ENCODE peak calls at places on chromosomes 11 and 22, in four cellular contexts. H is H1, E is mesendoderm, P is H9. D is an unnamed sample. For H3K4me1 and H3K79me2, the result is how much of the 10 kb centered on the place peaks cover.

GRCh38 chr11:109046284-109046992 is 375.6 kb upstream of the C11orf87 start:
- DNase-seq in H (no peak), E (no peak), P (no peak), D (no peak)

GRCh38 chr11:122229078-122229477 is 113.1 kb upstream of the BLID start:
- DNase-seq in E (no peak), P (no peak), H (no peak), D (no peak)

GRCh38 chr22:49371325-49372110 is 456.2 kb downstream of the BRD1 start:
- DNase-seq in E (no peak), P (peak), H (no peak), D (no peak)

GRCh38 chr11:18615628-18616392 is 16.2 kb downstream of the MISFA start:
- DNase-seq in P (no peak), H (no peak), E (no peak), D (peak)

GRCh38 chr11:1238767-1239595 is 16.1 kb downstream of the MUC5B start:
- DNase-seq in H (no peak), P (peak), E (peak), D (peak)

GRCh38 chr22:26027341-26027740 is 141.9 kb upstream of the SEZ6L start:
- DNase-seq in P (no peak), H (no peak), E (no peak), D (no peak)

GRCh38 chr22:22431271-22432220 is 77.0 kb downstream of the ZNF280B start:
- DNase-seq in H (no peak), E (peak), P (peak), D (peak)

GRCh38 chr22:23533328-23533762 is 46.7 kb downstream of the IGLL1 start:
- DNase-seq in E (peak), H (peak), P (peak), D (no peak)

GRCh38 chr22:42881982-42882656 is 25.0 kb upstream of the ARFGAP3 start:
- DNase-seq in H (no peak), E (peak), P (no peak), D (no peak)

GRCh38 chr11:129917231-129917630 is 21.9 kb upstream of the NFRKB start:
- DNase-seq in E (no peak), P (no peak), H (no peak), D (no peak)

GRCh38 chr11:18498039-18498438 is 28.7 kb downstream of the TSG101 start:
- DNase-seq in E (no peak), P (no peak), H (no peak), D (no peak)

GRCh38 chr11:62169448-62169847 is 20.6 kb upstream of the SCGB1D1 start:
- DNase-seq in E (no peak), H (no peak), P (no peak), D (no peak)

GRCh38 chr11:59582006-59582405 is 33.6 kb downstream of the OSBP start:
- DNase-seq in H (no peak), E (peak), P (no peak), D (no peak)

GRCh38 chr22:28208036-28208435 is 289.0 kb upstream of the PITPNB start:
- DNase-seq in E (no peak), P (no peak), H (no peak), D (no peak)

GRCh38 chr11:67344264-67344663 is 9.1 kb downstream of the POLD4 start:
- DNase-seq in E (no peak), H (no peak), P (no peak), D (no peak)

GRCh38 chr11:67349036-67349435 is 4.3 kb downstream of the POLD4 start:
- DNase-seq in H (no peak), E (no peak), P (no peak), D (no peak)

GRCh38 chr11:67347964-67348749 is 5.2 kb downstream of the POLD4 start:
- DNase-seq in H (no peak), E (peak), P (no peak), D (peak)

GRCh38 chr11:67345949-67346819 is 7.2 kb downstream of the POLD4 start:
- DNase-seq in H (no peak), E (peak), P (no peak), D (peak)

DNA sequence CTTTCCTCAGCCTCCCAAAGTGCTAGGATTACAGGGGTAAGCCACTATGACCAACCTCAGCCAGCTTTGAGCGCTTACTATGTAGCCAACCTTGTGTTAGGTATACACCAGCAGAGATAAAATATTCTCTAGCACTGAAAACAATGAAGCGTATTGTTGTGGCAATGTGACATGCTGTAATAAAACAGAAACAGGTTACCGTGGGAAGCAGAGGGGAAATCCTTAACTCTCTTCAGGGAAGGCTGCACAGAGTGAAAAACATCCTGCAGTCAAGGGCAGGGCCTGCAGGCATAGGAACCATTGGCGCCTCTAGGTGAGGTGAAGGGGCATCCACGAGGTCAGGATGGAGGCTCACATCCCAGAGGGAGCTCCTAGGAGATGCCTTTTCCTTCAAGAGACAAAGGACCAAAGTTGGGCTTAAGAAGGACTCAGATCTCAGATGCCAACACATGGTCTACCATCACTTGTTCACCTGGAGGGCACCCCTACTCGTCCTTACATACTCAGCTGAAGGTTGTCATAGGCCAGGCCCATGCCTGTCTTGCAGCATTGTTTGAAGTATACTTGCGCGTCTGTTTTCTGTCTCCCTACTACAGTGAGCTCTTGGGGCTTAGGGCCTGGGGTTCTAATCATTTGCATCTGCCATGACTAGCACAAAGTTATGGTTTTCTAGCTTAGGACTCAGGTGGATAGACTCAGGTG is 7.9 kb downstream of the POLD4 start:
- DNase-seq in E (no peak), H (no peak), P (no peak), D (no peak)
- H3K4me1 ChIP-seq in E (under half), H (under half), P (under half), D (under half)

GRCh38 chr22:20833225-20833665 is 25.4 kb downstream of the PI4KA start:
- DNase-seq in P (no peak), H (no peak), E (no peak), D (no peak)
- H3K23ac ChIP-seq in P (no peak), H (no peak), E (no peak), D (no peak)

GRCh38 chr11:65900125-65900898 is at the start of gene FOSL1:
- DNase-seq in E (peak), H (peak), P (peak), D (peak)
- H3K79me2 ChIP-seq in E (under half), H (under half), P (under half), D (under half)

GRCh38 chr11:71977743-71978418 is 20.8 kb upstream of the IL18BP start:
- DNase-seq in E (peak), H (no peak), P (no peak), D (peak)

GRCh38 chr11:71977090-71977489 is 21.6 kb upstream of the IL18BP start:
- DNase-seq in P (no peak), E (no peak), H (no peak), D (no peak)

GRCh38 chr11:71979582-71979981 is 19.1 kb upstream of the IL18BP start:
- DNase-seq in H (no peak), P (no peak), E (no peak), D (no peak)

DNA sequence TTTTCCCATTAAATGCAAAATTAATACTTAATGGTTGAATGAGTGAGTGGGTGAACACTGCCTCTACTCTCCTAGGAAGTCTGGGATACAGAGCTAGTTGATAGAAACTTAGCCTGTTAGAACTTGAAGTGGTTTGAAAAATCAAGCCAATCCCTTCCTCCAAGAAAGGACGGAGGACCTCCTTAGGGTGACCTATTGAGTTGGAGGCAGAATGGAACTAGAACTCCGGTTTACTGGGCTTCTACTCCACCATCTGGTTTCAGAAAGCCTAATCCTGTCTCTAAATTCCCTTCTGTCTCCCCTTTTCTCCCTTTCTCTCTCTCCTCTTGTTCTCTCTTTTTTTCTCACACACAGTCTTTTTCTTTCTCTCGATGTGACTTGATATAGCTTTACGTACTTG is 19.6 kb upstream of the IL18BP start:
- DNase-seq in H (no peak), P (no peak), E (no peak), D (no peak)
- H3K4me1 ChIP-seq in H (under half), P (under half), E (under half), D (under half)

GRCh38 chr11:75524576-75525432 is 937 bp downstream of the GDPD5 start:
- DNase-seq in E (peak), H (no peak), P (peak), D (peak)
- H3K23ac ChIP-seq in E (no peak), H (no peak), P (no peak), D (no peak)

DNA sequence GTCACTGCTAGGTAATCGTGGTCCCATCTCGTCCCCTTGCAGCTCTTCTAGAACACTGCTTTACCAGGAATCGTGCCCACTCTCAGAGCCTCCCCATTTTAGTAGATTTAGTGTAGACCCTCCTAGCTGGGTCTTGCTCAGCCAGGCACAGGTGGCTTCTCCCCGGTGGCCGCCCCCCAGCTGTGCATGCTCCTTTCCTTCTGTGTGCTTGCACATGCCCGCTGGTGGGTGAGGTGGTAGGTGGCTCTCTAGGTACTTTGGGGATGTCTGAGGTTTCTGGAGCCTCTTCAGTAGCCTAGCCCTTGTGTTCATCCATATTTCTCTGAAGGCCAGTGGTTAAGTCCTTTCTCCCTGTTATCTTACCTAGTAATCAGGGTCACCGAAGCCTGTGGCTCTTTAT is 5.6 kb downstream of the TUB start:
- DNase-seq in E (no peak), H (no peak), P (no peak), D (no peak)
- H3K79me2 ChIP-seq in E (under half), H (under half), P (under half), D (under half)

DNA sequence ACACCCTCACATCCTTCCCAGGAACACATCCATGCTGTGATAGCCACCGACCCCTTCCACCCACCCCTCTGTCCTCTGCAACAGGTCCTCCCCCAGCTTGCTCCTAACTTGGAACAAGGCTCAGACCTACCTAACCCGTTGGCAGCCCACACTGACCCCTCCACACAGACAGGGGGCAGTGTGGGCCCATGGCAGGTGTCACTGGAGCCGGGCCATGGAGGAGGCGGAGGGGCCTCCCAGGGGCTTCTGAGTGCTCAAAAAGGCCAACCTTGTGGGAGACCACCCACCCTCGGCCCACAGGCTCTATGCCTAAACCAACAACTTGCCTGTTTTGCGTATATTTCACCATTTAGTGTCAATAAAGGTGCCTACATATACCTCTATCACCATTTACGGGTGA is 57.0 kb downstream of the CERK start:
- DNase-seq in E (peak), P (no peak), H (no peak), D (peak)
- H3K4me1 ChIP-seq in E (under half), P (under half), H (under half), D (under half)

GRCh38 chr11:119057000-119057769 is at the start of gene HYOU1:
- DNase-seq in H (peak), P (peak), E (peak), D (peak)

GRCh38 chr11:119055901-119056300 is 1.1 kb downstream of the HYOU1 start:
- DNase-seq in P (no peak), E (peak), H (no peak), D (no peak)

GRCh38 chr11:119056397-119056999 is 507 bp downstream of the HYOU1 start:
- DNase-seq in P (peak), H (no peak), E (peak), D (no peak)

GRCh38 chr11:119052163-119052814 is 4.7 kb downstream of the HYOU1 start:
- DNase-seq in E (no peak), P (no peak), H (no peak), D (no peak)

GRCh38 chr11:119054418-119054817 is 2.6 kb downstream of the HYOU1 start:
- DNase-seq in E (no peak), H (no peak), P (no peak), D (no peak)
- H3K23ac ChIP-seq in E (no peak), H (no peak), P (no peak), D (no peak)

GRCh38 chr11:102118937-102119336 is 8.7 kb downstream of the YAP1 start:
- DNase-seq in H (no peak), P (no peak), E (peak), D (no peak)
- H3K79me2 ChIP-seq in H (under half), P (under half), E (half or more), D (under half)

GRCh38 chr11:27391336-27392015 is 28.5 kb upstream of the CCDC34 start:
- DNase-seq in P (no peak), H (no peak), E (no peak), D (peak)

GRCh38 chr11:27390959-27391326 is 27.9 kb upstream of the CCDC34 start:
- DNase-seq in P (no peak), E (no peak), H (no peak), D (peak)

GRCh38 chr11:27392278-27392677 is 29.3 kb upstream of the CCDC34 start:
- DNase-seq in E (no peak), H (no peak), P (no peak), D (no peak)

GRCh38 chr11:27390318-27390958 is 27.4 kb upstream of the CCDC34 start:
- DNase-seq in H (no peak), E (no peak), P (no peak), D (no peak)

GRCh38 chr11:27392715-27393114 is 29.7 kb upstream of the CCDC34 start:
- DNase-seq in H (no peak), E (peak), P (no peak), D (peak)
- H3K4me1 ChIP-seq in H (under half), E (under half), P (under half), D (under half)

D was measured in trophoblast cell.